ENCODE peak calls at places on chromosomes 5 and 9, in nine cellular contexts. One of them, this sample, is unnamed.

GRCh38 chr5:81626524-81626923 is 124.4 kb downstream of the SSBP2 start:
- DNase-seq in lower lobe of right lung: no peak
- DNase-seq in astrocyte of the spinal cord: peak
- DNase-seq in gastrocnemius medialis: peak
- DNase-seq in CD8-positive, alpha-beta T cell: no peak
- DNase-seq in glutamatergic neuron: no peak
- DNase-seq in lower leg skin: no peak
- DNase-seq in MM.1S: no peak
- DNase-seq in GM10248: no peak
- DNase-seq in this sample: peak

GRCh38 chr5:1371602-1372342 is 26.9 kb upstream of the CLPTM1L start:
- DNase-seq in lower lobe of right lung: no peak
- DNase-seq in astrocyte of the spinal cord: no peak
- DNase-seq in gastrocnemius medialis: no peak
- DNase-seq in CD8-positive, alpha-beta T cell: no peak
- DNase-seq in glutamatergic neuron: no peak
- DNase-seq in lower leg skin: no peak
- DNase-seq in MM.1S: no peak
- DNase-seq in GM10248: no peak
- DNase-seq in this sample: no peak

GRCh38 chr9:124629600-124629999 is 122.4 kb upstream of the NR5A1 start:
- DNase-seq in lower lobe of right lung: no peak
- DNase-seq in astrocyte of the spinal cord: peak
- DNase-seq in gastrocnemius medialis: no peak
- DNase-seq in CD8-positive, alpha-beta T cell: no peak
- DNase-seq in glutamatergic neuron: no peak
- DNase-seq in lower leg skin: no peak
- DNase-seq in MM.1S: no peak
- DNase-seq in GM10248: no peak
- DNase-seq in this sample: no peak

GRCh38 chr9:81305561-81306182 is 383.7 kb downstream of the TLE1 start:
- DNase-seq in lower lobe of right lung: no peak
- DNase-seq in astrocyte of the spinal cord: no peak
- DNase-seq in gastrocnemius medialis: no peak
- DNase-seq in CD8-positive, alpha-beta T cell: no peak
- DNase-seq in glutamatergic neuron: no peak
- DNase-seq in lower leg skin: no peak
- DNase-seq in MM.1S: no peak
- DNase-seq in GM10248: no peak
- DNase-seq in this sample: no peak

GRCh38 chr5:33310471-33310870 is 130.3 kb upstream of the TARS1 start:
- DNase-seq in lower lobe of right lung: no peak
- DNase-seq in astrocyte of the spinal cord: peak
- DNase-seq in gastrocnemius medialis: no peak
- DNase-seq in CD8-positive, alpha-beta T cell: no peak
- DNase-seq in glutamatergic neuron: no peak
- DNase-seq in lower leg skin: no peak
- DNase-seq in MM.1S: no peak
- DNase-seq in GM10248: no peak
- DNase-seq in this sample: no peak

GRCh38 chr5:143634689-143635088 is 177.3 kb upstream of the HMHB1 start:
- DNase-seq in lower lobe of right lung: no peak
- DNase-seq in astrocyte of the spinal cord: peak
- DNase-seq in gastrocnemius medialis: no peak
- DNase-seq in CD8-positive, alpha-beta T cell: no peak
- DNase-seq in glutamatergic neuron: no peak
- DNase-seq in lower leg skin: no peak
- DNase-seq in MM.1S: no peak
- DNase-seq in GM10248: no peak
- DNase-seq in this sample: no peak

GRCh38 chr9:32603914-32604852 is 31.2 kb upstream of the NDUFB6 start:
- DNase-seq in lower lobe of right lung: no peak
- DNase-seq in astrocyte of the spinal cord: peak
- DNase-seq in gastrocnemius medialis: no peak
- DNase-seq in CD8-positive, alpha-beta T cell: no peak
- DNase-seq in glutamatergic neuron: no peak
- DNase-seq in lower leg skin: no peak
- DNase-seq in MM.1S: peak
- DNase-seq in GM10248: no peak
- DNase-seq in this sample: no peak

GRCh38 chr5:74957029-74957781 is 91.0 kb upstream of the FAM169A start:
- DNase-seq in lower lobe of right lung: no peak
- DNase-seq in astrocyte of the spinal cord: no peak
- DNase-seq in gastrocnemius medialis: no peak
- DNase-seq in CD8-positive, alpha-beta T cell: no peak
- DNase-seq in glutamatergic neuron: no peak
- DNase-seq in lower leg skin: no peak
- DNase-seq in MM.1S: no peak
- DNase-seq in GM10248: no peak
- DNase-seq in this sample: no peak

GRCh38 chr5:74095871-74096270 is 469.9 kb downstream of the ARHGEF28 start:
- DNase-seq in lower lobe of right lung: no peak
- DNase-seq in astrocyte of the spinal cord: no peak
- DNase-seq in gastrocnemius medialis: no peak
- DNase-seq in CD8-positive, alpha-beta T cell: no peak
- DNase-seq in glutamatergic neuron: no peak
- DNase-seq in lower leg skin: no peak
- DNase-seq in MM.1S: no peak
- DNase-seq in GM10248: no peak
- DNase-seq in this sample: no peak

GRCh38 chr5:10198021-10198420 is 51.7 kb downstream of the ATPSCKMT start:
- DNase-seq in lower lobe of right lung: no peak
- DNase-seq in astrocyte of the spinal cord: no peak
- DNase-seq in gastrocnemius medialis: no peak
- DNase-seq in CD8-positive, alpha-beta T cell: no peak
- DNase-seq in glutamatergic neuron: no peak
- DNase-seq in lower leg skin: no peak
- DNase-seq in MM.1S: no peak
- DNase-seq in GM10248: no peak
- DNase-seq in this sample: no peak

GRCh38 chr5:112957970-112958773 is 18.4 kb upstream of the DCP2 start:
- DNase-seq in lower lobe of right lung: peak
- DNase-seq in astrocyte of the spinal cord: peak
- DNase-seq in gastrocnemius medialis: peak
- DNase-seq in CD8-positive, alpha-beta T cell: no peak
- DNase-seq in glutamatergic neuron: no peak
- DNase-seq in lower leg skin: peak
- DNase-seq in MM.1S: no peak
- DNase-seq in GM10248: peak
- DNase-seq in this sample: peak

GRCh38 chr9:122184551-122184950 is 24.8 kb downstream of the MORN5 start:
- DNase-seq in lower lobe of right lung: no peak
- DNase-seq in astrocyte of the spinal cord: no peak
- DNase-seq in gastrocnemius medialis: no peak
- DNase-seq in CD8-positive, alpha-beta T cell: no peak
- DNase-seq in glutamatergic neuron: no peak
- DNase-seq in lower leg skin: no peak
- DNase-seq in MM.1S: no peak
- DNase-seq in GM10248: no peak
- DNase-seq in this sample: no peak

GRCh38 chr5:13045897-13046551 is 898.5 kb downstream of the DNAH5 start:
- DNase-seq in lower lobe of right lung: no peak
- DNase-seq in astrocyte of the spinal cord: no peak
- DNase-seq in gastrocnemius medialis: no peak
- DNase-seq in CD8-positive, alpha-beta T cell: no peak
- DNase-seq in glutamatergic neuron: no peak
- DNase-seq in lower leg skin: no peak
- DNase-seq in MM.1S: peak
- DNase-seq in GM10248: no peak
- DNase-seq in this sample: no peak

GRCh38 chr9:4221936-4222335 is 77.9 kb downstream of the GLIS3 start:
- DNase-seq in lower lobe of right lung: no peak
- DNase-seq in astrocyte of the spinal cord: no peak
- DNase-seq in gastrocnemius medialis: no peak
- DNase-seq in CD8-positive, alpha-beta T cell: no peak
- DNase-seq in glutamatergic neuron: no peak
- DNase-seq in lower leg skin: no peak
- DNase-seq in MM.1S: no peak
- DNase-seq in GM10248: no peak
- DNase-seq in this sample: no peak

GRCh38 chr5:177382423-177383029 is 1.7 kb upstream of the SLC34A1 start:
- DNase-seq in lower lobe of right lung: no peak
- DNase-seq in astrocyte of the spinal cord: peak
- DNase-seq in gastrocnemius medialis: no peak
- DNase-seq in CD8-positive, alpha-beta T cell: no peak
- DNase-seq in glutamatergic neuron: no peak
- DNase-seq in lower leg skin: no peak
- DNase-seq in MM.1S: peak
- DNase-seq in GM10248: no peak
- DNase-seq in this sample: no peak

GRCh38 chr5:34771076-34771475 is 67.9 kb upstream of the TTC23L start:
- DNase-seq in lower lobe of right lung: no peak
- DNase-seq in astrocyte of the spinal cord: no peak
- DNase-seq in gastrocnemius medialis: no peak
- DNase-seq in CD8-positive, alpha-beta T cell: no peak
- DNase-seq in glutamatergic neuron: no peak
- DNase-seq in lower leg skin: no peak
- DNase-seq in MM.1S: no peak
- DNase-seq in GM10248: peak
- DNase-seq in this sample: no peak

GRCh38 chr9:99071313-99072039 is 33.4 kb upstream of the TGFBR1 start:
- DNase-seq in lower lobe of right lung: no peak
- DNase-seq in astrocyte of the spinal cord: peak
- DNase-seq in gastrocnemius medialis: no peak
- DNase-seq in CD8-positive, alpha-beta T cell: no peak
- DNase-seq in glutamatergic neuron: no peak
- DNase-seq in lower leg skin: no peak
- DNase-seq in MM.1S: no peak
- DNase-seq in GM10248: no peak
- DNase-seq in this sample: no peak

GRCh38 chr9:100938507-100938906 is 90.0 kb upstream of the PLPPR1 start:
- DNase-seq in lower lobe of right lung: no peak
- DNase-seq in astrocyte of the spinal cord: no peak
- DNase-seq in gastrocnemius medialis: no peak
- DNase-seq in CD8-positive, alpha-beta T cell: no peak
- DNase-seq in glutamatergic neuron: no peak
- DNase-seq in lower leg skin: no peak
- DNase-seq in MM.1S: no peak
- DNase-seq in GM10248: no peak
- DNase-seq in this sample: no peak

GRCh38 chr9:100933656-100934055 is 94.9 kb upstream of the PLPPR1 start:
- DNase-seq in lower lobe of right lung: no peak
- DNase-seq in astrocyte of the spinal cord: peak
- DNase-seq in gastrocnemius medialis: no peak
- DNase-seq in CD8-positive, alpha-beta T cell: no peak
- DNase-seq in glutamatergic neuron: no peak
- DNase-seq in lower leg skin: no peak
- DNase-seq in MM.1S: no peak
- DNase-seq in GM10248: no peak
- DNase-seq in this sample: no peak

DNA sequence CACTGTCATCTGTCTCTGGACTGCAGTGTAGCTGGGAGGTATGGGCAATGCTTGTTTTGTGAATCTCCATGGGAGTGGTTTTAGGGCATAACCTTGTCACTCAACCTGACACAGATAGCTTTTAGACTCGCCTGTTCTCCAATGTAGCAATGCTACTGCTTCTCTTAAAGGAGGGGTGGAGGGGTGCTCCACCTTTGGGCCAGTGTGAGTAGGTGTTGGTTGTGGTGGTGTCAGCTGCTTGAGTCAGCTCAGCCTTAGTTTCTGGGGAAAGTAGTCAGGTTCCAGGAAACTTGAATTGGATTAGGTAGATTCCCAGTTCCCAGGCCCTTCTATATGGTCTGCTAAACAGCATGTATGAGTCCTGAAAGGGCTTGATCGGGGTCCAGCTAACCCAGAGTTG is 91.2 kb upstream of the PLPPR1 start:
- DNase-seq in lower lobe of right lung: no peak
- DNase-seq in astrocyte of the spinal cord: no peak
- DNase-seq in gastrocnemius medialis: no peak
- DNase-seq in CD8-positive, alpha-beta T cell: no peak
- DNase-seq in glutamatergic neuron: no peak
- DNase-seq in lower leg skin: no peak
- DNase-seq in MM.1S: no peak
- DNase-seq in GM10248: no peak
- DNase-seq in this sample: no peak
- TF ChIP-seq CTCF in lower lobe of right lung: no peak
- TF ChIP-seq CTCF in astrocyte of the spinal cord: no peak
- TF ChIP-seq CTCF in gastrocnemius medialis: no peak
- TF ChIP-seq CTCF in CD8-positive, alpha-beta T cell: no peak
- TF ChIP-seq CTCF in glutamatergic neuron: no peak
- TF ChIP-seq CTCF in lower leg skin: no peak
- TF ChIP-seq CTCF in MM.1S: no peak
- TF ChIP-seq CTCF in GM10248: no peak
- TF ChIP-seq CTCF in this sample: no peak

DNA sequence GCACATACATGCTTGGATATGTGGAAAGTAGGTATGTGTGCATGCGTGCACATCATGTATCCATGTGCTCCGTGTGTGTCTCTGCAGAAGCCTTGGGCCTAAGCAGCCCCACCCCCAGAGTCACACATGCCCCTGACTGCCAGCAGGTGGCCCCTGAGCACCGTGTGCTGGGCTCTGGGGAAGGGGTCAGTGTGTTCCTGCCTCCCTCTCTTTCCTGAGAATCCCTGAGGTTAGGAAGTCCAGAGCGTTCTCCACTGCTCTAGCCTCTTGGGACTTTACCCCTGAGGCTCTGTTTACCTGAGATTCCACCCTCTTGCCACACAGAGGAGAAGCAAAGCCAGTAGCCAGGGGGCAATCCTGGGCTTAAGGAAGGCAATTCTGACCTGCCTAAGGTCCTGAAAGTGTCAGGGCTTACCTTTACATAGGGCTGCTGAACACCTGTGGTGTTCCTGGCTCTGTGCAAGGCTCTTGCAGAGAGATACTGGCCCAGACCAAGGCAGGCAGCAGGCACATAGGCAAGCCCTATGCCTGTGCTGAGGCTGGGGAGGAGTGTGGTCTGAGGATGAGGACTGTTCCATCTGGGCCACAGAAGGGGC is 207.3 kb downstream of the TMEM38B start:
- DNase-seq in lower lobe of right lung: no peak
- DNase-seq in astrocyte of the spinal cord: peak
- DNase-seq in gastrocnemius medialis: peak
- DNase-seq in CD8-positive, alpha-beta T cell: no peak
- DNase-seq in glutamatergic neuron: peak
- DNase-seq in lower leg skin: no peak
- DNase-seq in MM.1S: peak
- DNase-seq in GM10248: peak
- DNase-seq in this sample: no peak
- TF ChIP-seq CTCF in lower lobe of right lung: peak
- TF ChIP-seq CTCF in astrocyte of the spinal cord: peak
- TF ChIP-seq CTCF in gastrocnemius medialis: peak
- TF ChIP-seq CTCF in CD8-positive, alpha-beta T cell: no peak
- TF ChIP-seq CTCF in glutamatergic neuron: peak
- TF ChIP-seq CTCF in lower leg skin: no peak
- TF ChIP-seq CTCF in MM.1S: peak
- TF ChIP-seq CTCF in GM10248: peak
- TF ChIP-seq CTCF in this sample: no peak

GRCh38 chr9:1051286-1052118 is 1.3 kb downstream of the DMRT2 start:
- DNase-seq in lower lobe of right lung: peak
- DNase-seq in astrocyte of the spinal cord: no peak
- DNase-seq in gastrocnemius medialis: peak
- DNase-seq in CD8-positive, alpha-beta T cell: no peak
- DNase-seq in glutamatergic neuron: peak
- DNase-seq in lower leg skin: no peak
- DNase-seq in MM.1S: peak
- DNase-seq in GM10248: no peak
- DNase-seq in this sample: no peak
- TF ChIP-seq CTCF in lower lobe of right lung: peak
- TF ChIP-seq CTCF in astrocyte of the spinal cord: no peak
- TF ChIP-seq CTCF in gastrocnemius medialis: no peak
- TF ChIP-seq CTCF in CD8-positive, alpha-beta T cell: no peak
- TF ChIP-seq CTCF in glutamatergic neuron: no peak
- TF ChIP-seq CTCF in lower leg skin: no peak
- TF ChIP-seq CTCF in MM.1S: no peak
- TF ChIP-seq CTCF in GM10248: no peak
- TF ChIP-seq CTCF in this sample: no peak

GRCh38 chr5:38832810-38833209 is 13.0 kb upstream of the OSMR start:
- DNase-seq in lower lobe of right lung: no peak
- DNase-seq in astrocyte of the spinal cord: no peak
- DNase-seq in gastrocnemius medialis: no peak
- DNase-seq in CD8-positive, alpha-beta T cell: no peak
- DNase-seq in glutamatergic neuron: no peak
- DNase-seq in lower leg skin: no peak
- DNase-seq in MM.1S: no peak
- DNase-seq in GM10248: no peak
- DNase-seq in this sample: no peak
- TF ChIP-seq CTCF in lower lobe of right lung: no peak
- TF ChIP-seq CTCF in astrocyte of the spinal cord: no peak
- TF ChIP-seq CTCF in gastrocnemius medialis: no peak
- TF ChIP-seq CTCF in CD8-positive, alpha-beta T cell: no peak
- TF ChIP-seq CTCF in glutamatergic neuron: no peak
- TF ChIP-seq CTCF in lower leg skin: no peak
- TF ChIP-seq CTCF in MM.1S: no peak
- TF ChIP-seq CTCF in GM10248: no peak
- TF ChIP-seq CTCF in this sample: no peak